ENCODE peak calls at places on chromosomes 13 and 19, in eight cellular contexts. One of them, this sample, is unnamed.

GRCh38 chr19:46716013-46716671 is 772 bp downstream of the PRKD2 start:
- DNase-seq in EL: no peak
- DNase-seq in activated T-helper 1 cell treated with anti-CD3 and anti-CD28 coated beads, Interleukin-12 subunit alpha, Interleukin-12 subunit beta, Interleukin-2, Interleukin-4 antibody, amounts not matched to agents 30 ng/mL and 10 ng/mL and 1 ng/mL, durations not matched to agents 14 hours and 24 hours and 36 hours: no peak
- DNase-seq in PC-9: peak; percentile 17
- DNase-seq in stimulated activated CD8-positive, alpha-beta memory T cell treated with anti-CD3 and anti-CD28 coated beads, Interleukin-12 subunit alpha, Interleukin-12 subunit beta, amount 100 ng/mL, for 1 hour: no peak
- DNase-seq in mesothelial cell of epicardium: no peak
- DNase-seq in AG20443: peak; percentile 52
- DNase-seq in fibroblast of gingiva: no peak
- DNase-seq in this sample: no peak

GRCh38 chr13:68810660-68811059 is 1297.0 kb upstream of the ATXN8OS start:
- DNase-seq in EL: no peak
- DNase-seq in activated T-helper 1 cell treated with anti-CD3 and anti-CD28 coated beads, Interleukin-12 subunit alpha, Interleukin-12 subunit beta, Interleukin-2, Interleukin-4 antibody, amounts not matched to agents 30 ng/mL and 10 ng/mL and 1 ng/mL, durations not matched to agents 14 hours and 24 hours and 36 hours: no peak
- DNase-seq in PC-9: no peak
- DNase-seq in stimulated activated CD8-positive, alpha-beta memory T cell treated with anti-CD3 and anti-CD28 coated beads, Interleukin-12 subunit alpha, Interleukin-12 subunit beta, amount 100 ng/mL, for 1 hour: no peak
- DNase-seq in mesothelial cell of epicardium: no peak
- DNase-seq in AG20443: no peak
- DNase-seq in fibroblast of gingiva: no peak
- DNase-seq in this sample: no peak

GRCh38 chr13:107301724-107302374 is 733.9 kb upstream of the ARGLU1 start:
- DNase-seq in EL: no peak
- DNase-seq in activated T-helper 1 cell treated with anti-CD3 and anti-CD28 coated beads, Interleukin-12 subunit alpha, Interleukin-12 subunit beta, Interleukin-2, Interleukin-4 antibody, amounts not matched to agents 30 ng/mL and 10 ng/mL and 1 ng/mL, durations not matched to agents 14 hours and 24 hours and 36 hours: no peak
- DNase-seq in PC-9: no peak
- DNase-seq in stimulated activated CD8-positive, alpha-beta memory T cell treated with anti-CD3 and anti-CD28 coated beads, Interleukin-12 subunit alpha, Interleukin-12 subunit beta, amount 100 ng/mL, for 1 hour: no peak
- DNase-seq in mesothelial cell of epicardium: no peak
- DNase-seq in AG20443: no peak
- DNase-seq in fibroblast of gingiva: peak; percentile 19
- DNase-seq in this sample: no peak

GRCh38 chr13:88339271-88339741 is 668.1 kb downstream of the SLITRK5 start:
- DNase-seq in EL: no peak
- DNase-seq in activated T-helper 1 cell treated with anti-CD3 and anti-CD28 coated beads, Interleukin-12 subunit alpha, Interleukin-12 subunit beta, Interleukin-2, Interleukin-4 antibody, amounts not matched to agents 30 ng/mL and 10 ng/mL and 1 ng/mL, durations not matched to agents 14 hours and 24 hours and 36 hours: no peak
- DNase-seq in PC-9: no peak
- DNase-seq in stimulated activated CD8-positive, alpha-beta memory T cell treated with anti-CD3 and anti-CD28 coated beads, Interleukin-12 subunit alpha, Interleukin-12 subunit beta, amount 100 ng/mL, for 1 hour: no peak
- DNase-seq in mesothelial cell of epicardium: no peak
- DNase-seq in AG20443: no peak
- DNase-seq in fibroblast of gingiva: no peak
- DNase-seq in this sample: no peak

GRCh38 chr13:31014461-31014860 is 82.0 kb downstream of the TEX26 start:
- DNase-seq in EL: no peak
- DNase-seq in activated T-helper 1 cell treated with anti-CD3 and anti-CD28 coated beads, Interleukin-12 subunit alpha, Interleukin-12 subunit beta, Interleukin-2, Interleukin-4 antibody, amounts not matched to agents 30 ng/mL and 10 ng/mL and 1 ng/mL, durations not matched to agents 14 hours and 24 hours and 36 hours: no peak
- DNase-seq in PC-9: no peak
- DNase-seq in stimulated activated CD8-positive, alpha-beta memory T cell treated with anti-CD3 and anti-CD28 coated beads, Interleukin-12 subunit alpha, Interleukin-12 subunit beta, amount 100 ng/mL, for 1 hour: no peak
- DNase-seq in mesothelial cell of epicardium: no peak
- DNase-seq in AG20443: no peak
- DNase-seq in fibroblast of gingiva: no peak
- DNase-seq in this sample: no peak

GRCh38 chr13:105979131-105979530 is 556.3 kb downstream of the EFNB2 start:
- DNase-seq in EL: no peak
- DNase-seq in activated T-helper 1 cell treated with anti-CD3 and anti-CD28 coated beads, Interleukin-12 subunit alpha, Interleukin-12 subunit beta, Interleukin-2, Interleukin-4 antibody, amounts not matched to agents 30 ng/mL and 10 ng/mL and 1 ng/mL, durations not matched to agents 14 hours and 24 hours and 36 hours: no peak
- DNase-seq in PC-9: no peak
- DNase-seq in stimulated activated CD8-positive, alpha-beta memory T cell treated with anti-CD3 and anti-CD28 coated beads, Interleukin-12 subunit alpha, Interleukin-12 subunit beta, amount 100 ng/mL, for 1 hour: no peak
- DNase-seq in mesothelial cell of epicardium: no peak
- DNase-seq in AG20443: no peak
- DNase-seq in fibroblast of gingiva: no peak
- DNase-seq in this sample: no peak

GRCh38 chr13:66659291-66660012 is 570.7 kb downstream of the PCDH9 start:
- DNase-seq in EL: no peak
- DNase-seq in activated T-helper 1 cell treated with anti-CD3 and anti-CD28 coated beads, Interleukin-12 subunit alpha, Interleukin-12 subunit beta, Interleukin-2, Interleukin-4 antibody, amounts not matched to agents 30 ng/mL and 10 ng/mL and 1 ng/mL, durations not matched to agents 14 hours and 24 hours and 36 hours: no peak
- DNase-seq in PC-9: no peak
- DNase-seq in stimulated activated CD8-positive, alpha-beta memory T cell treated with anti-CD3 and anti-CD28 coated beads, Interleukin-12 subunit alpha, Interleukin-12 subunit beta, amount 100 ng/mL, for 1 hour: no peak
- DNase-seq in mesothelial cell of epicardium: no peak
- DNase-seq in AG20443: no peak
- DNase-seq in fibroblast of gingiva: peak; percentile 96
- DNase-seq in this sample: peak; percentile 43

GRCh38 chr19:4057913-4058695 is 8.6 kb downstream of the ZBTB7A start:
- DNase-seq in EL: peak; percentile 94
- DNase-seq in activated T-helper 1 cell treated with anti-CD3 and anti-CD28 coated beads, Interleukin-12 subunit alpha, Interleukin-12 subunit beta, Interleukin-2, Interleukin-4 antibody, amounts not matched to agents 30 ng/mL and 10 ng/mL and 1 ng/mL, durations not matched to agents 14 hours and 24 hours and 36 hours: no peak
- DNase-seq in PC-9: peak; percentile 76
- DNase-seq in stimulated activated CD8-positive, alpha-beta memory T cell treated with anti-CD3 and anti-CD28 coated beads, Interleukin-12 subunit alpha, Interleukin-12 subunit beta, amount 100 ng/mL, for 1 hour: peak; percentile 44
- DNase-seq in mesothelial cell of epicardium: no peak
- DNase-seq in AG20443: peak; percentile 96
- DNase-seq in fibroblast of gingiva: peak; percentile 92
- DNase-seq in this sample: peak; percentile 93

GRCh38 chr19:46480409-46480808 is 9.0 kb upstream of the PNMA8A start:
- DNase-seq in EL: peak; percentile 18
- DNase-seq in activated T-helper 1 cell treated with anti-CD3 and anti-CD28 coated beads, Interleukin-12 subunit alpha, Interleukin-12 subunit beta, Interleukin-2, Interleukin-4 antibody, amounts not matched to agents 30 ng/mL and 10 ng/mL and 1 ng/mL, durations not matched to agents 14 hours and 24 hours and 36 hours: no peak
- DNase-seq in PC-9: no peak
- DNase-seq in stimulated activated CD8-positive, alpha-beta memory T cell treated with anti-CD3 and anti-CD28 coated beads, Interleukin-12 subunit alpha, Interleukin-12 subunit beta, amount 100 ng/mL, for 1 hour: no peak
- DNase-seq in mesothelial cell of epicardium: peak; percentile 47
- DNase-seq in AG20443: no peak
- DNase-seq in fibroblast of gingiva: peak; percentile 61
- DNase-seq in this sample: peak; percentile 80

GRCh38 chr19:56736571-56736970 is 65.0 kb upstream of the ZNF835 start:
- DNase-seq in EL: no peak
- DNase-seq in activated T-helper 1 cell treated with anti-CD3 and anti-CD28 coated beads, Interleukin-12 subunit alpha, Interleukin-12 subunit beta, Interleukin-2, Interleukin-4 antibody, amounts not matched to agents 30 ng/mL and 10 ng/mL and 1 ng/mL, durations not matched to agents 14 hours and 24 hours and 36 hours: no peak
- DNase-seq in PC-9: no peak
- DNase-seq in stimulated activated CD8-positive, alpha-beta memory T cell treated with anti-CD3 and anti-CD28 coated beads, Interleukin-12 subunit alpha, Interleukin-12 subunit beta, amount 100 ng/mL, for 1 hour: no peak
- DNase-seq in mesothelial cell of epicardium: no peak
- DNase-seq in AG20443: no peak
- DNase-seq in fibroblast of gingiva: no peak
- DNase-seq in this sample: no peak

GRCh38 chr13:105908581-105908980 is 626.9 kb downstream of the EFNB2 start:
- DNase-seq in EL: peak; percentile 34
- DNase-seq in activated T-helper 1 cell treated with anti-CD3 and anti-CD28 coated beads, Interleukin-12 subunit alpha, Interleukin-12 subunit beta, Interleukin-2, Interleukin-4 antibody, amounts not matched to agents 30 ng/mL and 10 ng/mL and 1 ng/mL, durations not matched to agents 14 hours and 24 hours and 36 hours: peak; percentile 1
- DNase-seq in PC-9: no peak
- DNase-seq in stimulated activated CD8-positive, alpha-beta memory T cell treated with anti-CD3 and anti-CD28 coated beads, Interleukin-12 subunit alpha, Interleukin-12 subunit beta, amount 100 ng/mL, for 1 hour: no peak
- DNase-seq in mesothelial cell of epicardium: no peak
- DNase-seq in AG20443: peak; percentile 11
- DNase-seq in fibroblast of gingiva: no peak
- DNase-seq in this sample: no peak

GRCh38 chr13:33686772-33687480 is 131.0 kb upstream of the RFC3 start:
- DNase-seq in EL: no peak
- DNase-seq in activated T-helper 1 cell treated with anti-CD3 and anti-CD28 coated beads, Interleukin-12 subunit alpha, Interleukin-12 subunit beta, Interleukin-2, Interleukin-4 antibody, amounts not matched to agents 30 ng/mL and 10 ng/mL and 1 ng/mL, durations not matched to agents 14 hours and 24 hours and 36 hours: no peak
- DNase-seq in PC-9: no peak
- DNase-seq in stimulated activated CD8-positive, alpha-beta memory T cell treated with anti-CD3 and anti-CD28 coated beads, Interleukin-12 subunit alpha, Interleukin-12 subunit beta, amount 100 ng/mL, for 1 hour: no peak
- DNase-seq in mesothelial cell of epicardium: no peak
- DNase-seq in AG20443: no peak
- DNase-seq in fibroblast of gingiva: no peak
- DNase-seq in this sample: no peak

GRCh38 chr13:50408068-50408467 is 392.8 kb downstream of the KCNRG start:
- DNase-seq in EL: no peak
- DNase-seq in activated T-helper 1 cell treated with anti-CD3 and anti-CD28 coated beads, Interleukin-12 subunit alpha, Interleukin-12 subunit beta, Interleukin-2, Interleukin-4 antibody, amounts not matched to agents 30 ng/mL and 10 ng/mL and 1 ng/mL, durations not matched to agents 14 hours and 24 hours and 36 hours: no peak
- DNase-seq in PC-9: no peak
- DNase-seq in stimulated activated CD8-positive, alpha-beta memory T cell treated with anti-CD3 and anti-CD28 coated beads, Interleukin-12 subunit alpha, Interleukin-12 subunit beta, amount 100 ng/mL, for 1 hour: no peak
- DNase-seq in mesothelial cell of epicardium: no peak
- DNase-seq in AG20443: no peak
- DNase-seq in fibroblast of gingiva: no peak
- DNase-seq in this sample: no peak

GRCh38 chr19:13118424-13119193 is 545 bp downstream of the NACC1 start:
- DNase-seq in EL: peak; percentile 66
- DNase-seq in activated T-helper 1 cell treated with anti-CD3 and anti-CD28 coated beads, Interleukin-12 subunit alpha, Interleukin-12 subunit beta, Interleukin-2, Interleukin-4 antibody, amounts not matched to agents 30 ng/mL and 10 ng/mL and 1 ng/mL, durations not matched to agents 14 hours and 24 hours and 36 hours: no peak
- DNase-seq in PC-9: peak; percentile 67
- DNase-seq in stimulated activated CD8-positive, alpha-beta memory T cell treated with anti-CD3 and anti-CD28 coated beads, Interleukin-12 subunit alpha, Interleukin-12 subunit beta, amount 100 ng/mL, for 1 hour: no peak
- DNase-seq in mesothelial cell of epicardium: peak; percentile 47
- DNase-seq in AG20443: peak; percentile 56
- DNase-seq in fibroblast of gingiva: no peak
- DNase-seq in this sample: no peak

GRCh38 chr13:99980201-99981114 is 1.1 kb upstream of the ZIC2 start:
- DNase-seq in EL: peak; percentile 67
- DNase-seq in activated T-helper 1 cell treated with anti-CD3 and anti-CD28 coated beads, Interleukin-12 subunit alpha, Interleukin-12 subunit beta, Interleukin-2, Interleukin-4 antibody, amounts not matched to agents 30 ng/mL and 10 ng/mL and 1 ng/mL, durations not matched to agents 14 hours and 24 hours and 36 hours: peak; percentile 49
- DNase-seq in PC-9: peak; percentile 71
- DNase-seq in stimulated activated CD8-positive, alpha-beta memory T cell treated with anti-CD3 and anti-CD28 coated beads, Interleukin-12 subunit alpha, Interleukin-12 subunit beta, amount 100 ng/mL, for 1 hour: peak; percentile 32
- DNase-seq in mesothelial cell of epicardium: no peak
- DNase-seq in AG20443: peak; percentile 94
- DNase-seq in fibroblast of gingiva: peak; percentile 47
- DNase-seq in this sample: peak; percentile 51

GRCh38 chr19:57351867-57352266 is 796 bp downstream of the ZNF304 start:
- DNase-seq in EL: peak; percentile 10
- DNase-seq in activated T-helper 1 cell treated with anti-CD3 and anti-CD28 coated beads, Interleukin-12 subunit alpha, Interleukin-12 subunit beta, Interleukin-2, Interleukin-4 antibody, amounts not matched to agents 30 ng/mL and 10 ng/mL and 1 ng/mL, durations not matched to agents 14 hours and 24 hours and 36 hours: no peak
- DNase-seq in PC-9: no peak
- DNase-seq in stimulated activated CD8-positive, alpha-beta memory T cell treated with anti-CD3 and anti-CD28 coated beads, Interleukin-12 subunit alpha, Interleukin-12 subunit beta, amount 100 ng/mL, for 1 hour: no peak
- DNase-seq in mesothelial cell of epicardium: no peak
- DNase-seq in AG20443: peak; percentile 22
- DNase-seq in fibroblast of gingiva: no peak
- DNase-seq in this sample: no peak

GRCh38 chr19:45599286-45599685 is 2.7 kb downstream of the GPR4 start:
- DNase-seq in EL: no peak
- DNase-seq in activated T-helper 1 cell treated with anti-CD3 and anti-CD28 coated beads, Interleukin-12 subunit alpha, Interleukin-12 subunit beta, Interleukin-2, Interleukin-4 antibody, amounts not matched to agents 30 ng/mL and 10 ng/mL and 1 ng/mL, durations not matched to agents 14 hours and 24 hours and 36 hours: no peak
- DNase-seq in PC-9: peak; percentile 17
- DNase-seq in stimulated activated CD8-positive, alpha-beta memory T cell treated with anti-CD3 and anti-CD28 coated beads, Interleukin-12 subunit alpha, Interleukin-12 subunit beta, amount 100 ng/mL, for 1 hour: no peak
- DNase-seq in mesothelial cell of epicardium: no peak
- DNase-seq in AG20443: no peak
- DNase-seq in fibroblast of gingiva: no peak
- DNase-seq in this sample: no peak

GRCh38 chr13:29925457-29925856 is 75.0 kb upstream of the UBL3 start:
- DNase-seq in EL: peak; percentile 81
- DNase-seq in activated T-helper 1 cell treated with anti-CD3 and anti-CD28 coated beads, Interleukin-12 subunit alpha, Interleukin-12 subunit beta, Interleukin-2, Interleukin-4 antibody, amounts not matched to agents 30 ng/mL and 10 ng/mL and 1 ng/mL, durations not matched to agents 14 hours and 24 hours and 36 hours: no peak
- DNase-seq in PC-9: peak; percentile 95
- DNase-seq in stimulated activated CD8-positive, alpha-beta memory T cell treated with anti-CD3 and anti-CD28 coated beads, Interleukin-12 subunit alpha, Interleukin-12 subunit beta, amount 100 ng/mL, for 1 hour: no peak
- DNase-seq in mesothelial cell of epicardium: peak; percentile 33
- DNase-seq in AG20443: peak; percentile 83
- DNase-seq in fibroblast of gingiva: peak; percentile 90
- DNase-seq in this sample: peak; percentile 90

GRCh38 chr19:38452430-38453366 is 19.2 kb downstream of the RYR1 start:
- DNase-seq in EL: no peak
- DNase-seq in activated T-helper 1 cell treated with anti-CD3 and anti-CD28 coated beads, Interleukin-12 subunit alpha, Interleukin-12 subunit beta, Interleukin-2, Interleukin-4 antibody, amounts not matched to agents 30 ng/mL and 10 ng/mL and 1 ng/mL, durations not matched to agents 14 hours and 24 hours and 36 hours: no peak
- DNase-seq in PC-9: no peak
- DNase-seq in stimulated activated CD8-positive, alpha-beta memory T cell treated with anti-CD3 and anti-CD28 coated beads, Interleukin-12 subunit alpha, Interleukin-12 subunit beta, amount 100 ng/mL, for 1 hour: no peak
- DNase-seq in mesothelial cell of epicardium: no peak
- DNase-seq in AG20443: no peak
- DNase-seq in fibroblast of gingiva: no peak
- DNase-seq in this sample: no peak

GRCh38 chr19:22617614-22618325 is 16.4 kb upstream of the ZNF492 start:
- DNase-seq in EL: no peak
- DNase-seq in activated T-helper 1 cell treated with anti-CD3 and anti-CD28 coated beads, Interleukin-12 subunit alpha, Interleukin-12 subunit beta, Interleukin-2, Interleukin-4 antibody, amounts not matched to agents 30 ng/mL and 10 ng/mL and 1 ng/mL, durations not matched to agents 14 hours and 24 hours and 36 hours: no peak
- DNase-seq in PC-9: no peak
- DNase-seq in stimulated activated CD8-positive, alpha-beta memory T cell treated with anti-CD3 and anti-CD28 coated beads, Interleukin-12 subunit alpha, Interleukin-12 subunit beta, amount 100 ng/mL, for 1 hour: no peak
- DNase-seq in mesothelial cell of epicardium: no peak
- DNase-seq in AG20443: peak; percentile 8
- DNase-seq in fibroblast of gingiva: no peak
- DNase-seq in this sample: no peak

GRCh38 chr13:77323858-77324257 is 3.0 kb downstream of the MYCBP2 start:
- DNase-seq in EL: no peak
- DNase-seq in activated T-helper 1 cell treated with anti-CD3 and anti-CD28 coated beads, Interleukin-12 subunit alpha, Interleukin-12 subunit beta, Interleukin-2, Interleukin-4 antibody, amounts not matched to agents 30 ng/mL and 10 ng/mL and 1 ng/mL, durations not matched to agents 14 hours and 24 hours and 36 hours: no peak
- DNase-seq in PC-9: no peak
- DNase-seq in stimulated activated CD8-positive, alpha-beta memory T cell treated with anti-CD3 and anti-CD28 coated beads, Interleukin-12 subunit alpha, Interleukin-12 subunit beta, amount 100 ng/mL, for 1 hour: no peak
- DNase-seq in mesothelial cell of epicardium: no peak
- DNase-seq in AG20443: no peak
- DNase-seq in fibroblast of gingiva: no peak
- DNase-seq in this sample: peak; percentile 11

GRCh38 chr19:29089315-29089855 is 123.6 kb downstream of the UQCRFS1 start:
- DNase-seq in EL: no peak
- DNase-seq in activated T-helper 1 cell treated with anti-CD3 and anti-CD28 coated beads, Interleukin-12 subunit alpha, Interleukin-12 subunit beta, Interleukin-2, Interleukin-4 antibody, amounts not matched to agents 30 ng/mL and 10 ng/mL and 1 ng/mL, durations not matched to agents 14 hours and 24 hours and 36 hours: no peak
- DNase-seq in PC-9: no peak
- DNase-seq in stimulated activated CD8-positive, alpha-beta memory T cell treated with anti-CD3 and anti-CD28 coated beads, Interleukin-12 subunit alpha, Interleukin-12 subunit beta, amount 100 ng/mL, for 1 hour: no peak
- DNase-seq in mesothelial cell of epicardium: no peak
- DNase-seq in AG20443: no peak
- DNase-seq in fibroblast of gingiva: no peak
- DNase-seq in this sample: no peak

GRCh38 chr19:42125536-42125935 is 6.7 kb downstream of the POU2F2 start:
- DNase-seq in EL: no peak
- DNase-seq in activated T-helper 1 cell treated with anti-CD3 and anti-CD28 coated beads, Interleukin-12 subunit alpha, Interleukin-12 subunit beta, Interleukin-2, Interleukin-4 antibody, amounts not matched to agents 30 ng/mL and 10 ng/mL and 1 ng/mL, durations not matched to agents 14 hours and 24 hours and 36 hours: no peak
- DNase-seq in PC-9: no peak
- DNase-seq in stimulated activated CD8-positive, alpha-beta memory T cell treated with anti-CD3 and anti-CD28 coated beads, Interleukin-12 subunit alpha, Interleukin-12 subunit beta, amount 100 ng/mL, for 1 hour: no peak
- DNase-seq in mesothelial cell of epicardium: no peak
- DNase-seq in AG20443: no peak
- DNase-seq in fibroblast of gingiva: no peak
- DNase-seq in this sample: no peak

GRCh38 chr19:18157465-18158063 is 4.6 kb downstream of the PIK3R2 start:
- DNase-seq in EL: no peak
- DNase-seq in activated T-helper 1 cell treated with anti-CD3 and anti-CD28 coated beads, Interleukin-12 subunit alpha, Interleukin-12 subunit beta, Interleukin-2, Interleukin-4 antibody, amounts not matched to agents 30 ng/mL and 10 ng/mL and 1 ng/mL, durations not matched to agents 14 hours and 24 hours and 36 hours: no peak
- DNase-seq in PC-9: no peak
- DNase-seq in stimulated activated CD8-positive, alpha-beta memory T cell treated with anti-CD3 and anti-CD28 coated beads, Interleukin-12 subunit alpha, Interleukin-12 subunit beta, amount 100 ng/mL, for 1 hour: no peak
- DNase-seq in mesothelial cell of epicardium: no peak
- DNase-seq in AG20443: no peak
- DNase-seq in fibroblast of gingiva: no peak
- DNase-seq in this sample: no peak

GRCh38 chr19:54160948-54161347 is 1.4 kb upstream of the LENG1 start:
- DNase-seq in EL: no peak
- DNase-seq in activated T-helper 1 cell treated with anti-CD3 and anti-CD28 coated beads, Interleukin-12 subunit alpha, Interleukin-12 subunit beta, Interleukin-2, Interleukin-4 antibody, amounts not matched to agents 30 ng/mL and 10 ng/mL and 1 ng/mL, durations not matched to agents 14 hours and 24 hours and 36 hours: no peak
- DNase-seq in PC-9: peak; percentile 31
- DNase-seq in stimulated activated CD8-positive, alpha-beta memory T cell treated with anti-CD3 and anti-CD28 coated beads, Interleukin-12 subunit alpha, Interleukin-12 subunit beta, amount 100 ng/mL, for 1 hour: no peak
- DNase-seq in mesothelial cell of epicardium: no peak
- DNase-seq in AG20443: no peak
- DNase-seq in fibroblast of gingiva: no peak
- DNase-seq in this sample: no peak

GRCh38 chr19:33477781-33478180 is 43.8 kb downstream of the PEPD start:
- DNase-seq in EL: no peak
- DNase-seq in activated T-helper 1 cell treated with anti-CD3 and anti-CD28 coated beads, Interleukin-12 subunit alpha, Interleukin-12 subunit beta, Interleukin-2, Interleukin-4 antibody, amounts not matched to agents 30 ng/mL and 10 ng/mL and 1 ng/mL, durations not matched to agents 14 hours and 24 hours and 36 hours: no peak
- DNase-seq in PC-9: no peak
- DNase-seq in stimulated activated CD8-positive, alpha-beta memory T cell treated with anti-CD3 and anti-CD28 coated beads, Interleukin-12 subunit alpha, Interleukin-12 subunit beta, amount 100 ng/mL, for 1 hour: no peak
- DNase-seq in mesothelial cell of epicardium: no peak
- DNase-seq in AG20443: no peak
- DNase-seq in fibroblast of gingiva: no peak
- DNase-seq in this sample: peak; percentile 77

GRCh38 chr13:57874530-57874929 is 243.0 kb downstream of the PCDH17 start:
- DNase-seq in EL: no peak
- DNase-seq in activated T-helper 1 cell treated with anti-CD3 and anti-CD28 coated beads, Interleukin-12 subunit alpha, Interleukin-12 subunit beta, Interleukin-2, Interleukin-4 antibody, amounts not matched to agents 30 ng/mL and 10 ng/mL and 1 ng/mL, durations not matched to agents 14 hours and 24 hours and 36 hours: no peak
- DNase-seq in PC-9: no peak
- DNase-seq in stimulated activated CD8-positive, alpha-beta memory T cell treated with anti-CD3 and anti-CD28 coated beads, Interleukin-12 subunit alpha, Interleukin-12 subunit beta, amount 100 ng/mL, for 1 hour: no peak
- DNase-seq in mesothelial cell of epicardium: no peak
- DNase-seq in AG20443: no peak
- DNase-seq in fibroblast of gingiva: no peak
- DNase-seq in this sample: no peak

GRCh38 chr19:38831142-38831605 is 420 bp downstream of the ECH1 start:
- DNase-seq in EL: peak; percentile 99
- DNase-seq in activated T-helper 1 cell treated with anti-CD3 and anti-CD28 coated beads, Interleukin-12 subunit alpha, Interleukin-12 subunit beta, Interleukin-2, Interleukin-4 antibody, amounts not matched to agents 30 ng/mL and 10 ng/mL and 1 ng/mL, durations not matched to agents 14 hours and 24 hours and 36 hours: no peak
- DNase-seq in PC-9: peak; percentile 100
- DNase-seq in stimulated activated CD8-positive, alpha-beta memory T cell treated with anti-CD3 and anti-CD28 coated beads, Interleukin-12 subunit alpha, Interleukin-12 subunit beta, amount 100 ng/mL, for 1 hour: no peak
- DNase-seq in mesothelial cell of epicardium: no peak
- DNase-seq in AG20443: peak; percentile 89
- DNase-seq in fibroblast of gingiva: peak; percentile 90
- DNase-seq in this sample: peak; percentile 98

GRCh38 chr13:78630509-78630908 is 27.2 kb upstream of the POU4F1 start:
- DNase-seq in EL: no peak
- DNase-seq in activated T-helper 1 cell treated with anti-CD3 and anti-CD28 coated beads, Interleukin-12 subunit alpha, Interleukin-12 subunit beta, Interleukin-2, Interleukin-4 antibody, amounts not matched to agents 30 ng/mL and 10 ng/mL and 1 ng/mL, durations not matched to agents 14 hours and 24 hours and 36 hours: no peak
- DNase-seq in PC-9: no peak
- DNase-seq in stimulated activated CD8-positive, alpha-beta memory T cell treated with anti-CD3 and anti-CD28 coated beads, Interleukin-12 subunit alpha, Interleukin-12 subunit beta, amount 100 ng/mL, for 1 hour: no peak
- DNase-seq in mesothelial cell of epicardium: no peak
- DNase-seq in AG20443: no peak
- DNase-seq in fibroblast of gingiva: no peak
- DNase-seq in this sample: no peak

GRCh38 chr13:42318570-42318969 is 46.6 kb downstream of the AKAP11 start:
- DNase-seq in EL: no peak
- DNase-seq in activated T-helper 1 cell treated with anti-CD3 and anti-CD28 coated beads, Interleukin-12 subunit alpha, Interleukin-12 subunit beta, Interleukin-2, Interleukin-4 antibody, amounts not matched to agents 30 ng/mL and 10 ng/mL and 1 ng/mL, durations not matched to agents 14 hours and 24 hours and 36 hours: no peak
- DNase-seq in PC-9: no peak
- DNase-seq in stimulated activated CD8-positive, alpha-beta memory T cell treated with anti-CD3 and anti-CD28 coated beads, Interleukin-12 subunit alpha, Interleukin-12 subunit beta, amount 100 ng/mL, for 1 hour: no peak
- DNase-seq in mesothelial cell of epicardium: no peak
- DNase-seq in AG20443: no peak
- DNase-seq in fibroblast of gingiva: no peak
- DNase-seq in this sample: no peak

GRCh38 chr19:21396893-21397572 is at the start of gene ZNF493:
- DNase-seq in EL: peak; percentile 96
- DNase-seq in activated T-helper 1 cell treated with anti-CD3 and anti-CD28 coated beads, Interleukin-12 subunit alpha, Interleukin-12 subunit beta, Interleukin-2, Interleukin-4 antibody, amounts not matched to agents 30 ng/mL and 10 ng/mL and 1 ng/mL, durations not matched to agents 14 hours and 24 hours and 36 hours: peak; percentile 87
- DNase-seq in PC-9: peak; percentile 93
- DNase-seq in stimulated activated CD8-positive, alpha-beta memory T cell treated with anti-CD3 and anti-CD28 coated beads, Interleukin-12 subunit alpha, Interleukin-12 subunit beta, amount 100 ng/mL, for 1 hour: peak; percentile 83
- DNase-seq in mesothelial cell of epicardium: peak; percentile 75
- DNase-seq in AG20443: peak; percentile 92
- DNase-seq in fibroblast of gingiva: peak; percentile 91
- DNase-seq in this sample: peak; percentile 94

GRCh38 chr19:35011091-35011689 is 11.1 kb downstream of the GRAMD1A start:
- DNase-seq in EL: no peak
- DNase-seq in activated T-helper 1 cell treated with anti-CD3 and anti-CD28 coated beads, Interleukin-12 subunit alpha, Interleukin-12 subunit beta, Interleukin-2, Interleukin-4 antibody, amounts not matched to agents 30 ng/mL and 10 ng/mL and 1 ng/mL, durations not matched to agents 14 hours and 24 hours and 36 hours: no peak
- DNase-seq in PC-9: no peak
- DNase-seq in stimulated activated CD8-positive, alpha-beta memory T cell treated with anti-CD3 and anti-CD28 coated beads, Interleukin-12 subunit alpha, Interleukin-12 subunit beta, amount 100 ng/mL, for 1 hour: no peak
- DNase-seq in mesothelial cell of epicardium: no peak
- DNase-seq in AG20443: no peak
- DNase-seq in fibroblast of gingiva: no peak
- DNase-seq in this sample: no peak

GRCh38 chr19:46390866-46391265 is 22.5 kb downstream of the CCDC8 start:
- DNase-seq in EL: no peak
- DNase-seq in activated T-helper 1 cell treated with anti-CD3 and anti-CD28 coated beads, Interleukin-12 subunit alpha, Interleukin-12 subunit beta, Interleukin-2, Interleukin-4 antibody, amounts not matched to agents 30 ng/mL and 10 ng/mL and 1 ng/mL, durations not matched to agents 14 hours and 24 hours and 36 hours: no peak
- DNase-seq in PC-9: no peak
- DNase-seq in stimulated activated CD8-positive, alpha-beta memory T cell treated with anti-CD3 and anti-CD28 coated beads, Interleukin-12 subunit alpha, Interleukin-12 subunit beta, amount 100 ng/mL, for 1 hour: no peak
- DNase-seq in mesothelial cell of epicardium: no peak
- DNase-seq in AG20443: peak; percentile 79
- DNase-seq in fibroblast of gingiva: peak; percentile 76
- DNase-seq in this sample: no peak

GRCh38 chr13:114244637-114245036 is 9.9 kb downstream of the CDC16 start:
- DNase-seq in EL: no peak
- DNase-seq in activated T-helper 1 cell treated with anti-CD3 and anti-CD28 coated beads, Interleukin-12 subunit alpha, Interleukin-12 subunit beta, Interleukin-2, Interleukin-4 antibody, amounts not matched to agents 30 ng/mL and 10 ng/mL and 1 ng/mL, durations not matched to agents 14 hours and 24 hours and 36 hours: no peak
- DNase-seq in PC-9: no peak
- DNase-seq in stimulated activated CD8-positive, alpha-beta memory T cell treated with anti-CD3 and anti-CD28 coated beads, Interleukin-12 subunit alpha, Interleukin-12 subunit beta, amount 100 ng/mL, for 1 hour: no peak
- DNase-seq in mesothelial cell of epicardium: no peak
- DNase-seq in AG20443: no peak
- DNase-seq in fibroblast of gingiva: no peak
- DNase-seq in this sample: no peak

This sample was measured in fibroblast of lung.